ENCODE peak calls at places on chromosomes 3 and 15, in four cellular contexts. W is ovary, S is Peyer's patch, L is adrenal gland. H is an unnamed sample.
A peak's percentile ranks its signal among the peaks of the same experiment; 100 is the strongest.

GRCh38 chr3:190084983-190085382 is 35.7 kb downstream of the P3H2 start:
- DNase-seq in W (no peak), L (no peak), S (no peak), H (no peak)

GRCh38 chr3:71512000-71512399 is 71.5 kb downstream of the FOXP1 start:
- DNase-seq in S (no peak), L (no peak), W (no peak), H (no peak)

GRCh38 chr3:42394579-42395288 is 15.7 kb downstream of the LYZL4 start:
- DNase-seq in W (no peak), L (no peak), S (no peak), H (no peak)

GRCh38 chr3:44999782-45000181 is 23.7 kb downstream of the EXOSC7 start:
- DNase-seq in S (no peak), L (no peak), W (no peak), H (no peak)

GRCh38 chr3:184339016-184339415 is 1.6 kb downstream of the FAM131A start:
- DNase-seq in W (no peak), L (no peak), S (no peak), H (no peak)

GRCh38 chr15:82549199-82549665 is 9.0 kb upstream of the RPS17 start:
- DNase-seq in S (no peak), L (no peak), W (no peak), H (no peak)

GRCh38 chr15:89457086-89457485 is 39.3 kb downstream of the RHCG start:
- DNase-seq in L (no peak), S (no peak), W (no peak), H (no peak)

GRCh38 chr3:55574671-55575070 is 87.6 kb upstream of the WNT5A start:
- DNase-seq in S (no peak), W (no peak), L (no peak), H (no peak)

GRCh38 chr3:46552538-46552937 is 13.6 kb downstream of the LRRC2 start:
- DNase-seq in S (no peak), W (no peak), L (no peak), H (no peak)

GRCh38 chr15:73677146-73677607 is 7.0 kb upstream of the CD276 start:
- DNase-seq in L (peak; percentile 78), W (peak; percentile 80), S (no peak), H (no peak)

GRCh38 chr3:122112754-122113153 is 57.6 kb downstream of the CD86 start:
- DNase-seq in L (no peak), W (no peak), S (no peak), H (no peak)

GRCh38 chr15:64825081-64825430 is 391 bp downstream of the PIF1 start:
- DNase-seq in L (no peak), S (no peak), W (no peak), H (no peak)

GRCh38 chr3:70982274-70982673 is 601.3 kb downstream of the FOXP1 start:
- DNase-seq in L (no peak), S (no peak), W (no peak), H (no peak)

GRCh38 chr15:98881526-98882517 is 125.8 kb downstream of the PGPEP1L start:
- DNase-seq in W (peak; percentile 56), L (no peak), S (no peak), H (no peak)

GRCh38 chr3:73623996-73624362 is 762 bp downstream of the PDZRN3 start:
- DNase-seq in W (peak; percentile 56), L (peak; percentile 57), S (peak; percentile 59), H (no peak)

GRCh38 chr3:78287085-78287484 is 1247.2 kb downstream of the ROBO2 start:
- DNase-seq in S (no peak), L (no peak), W (no peak), H (no peak)

GRCh38 chr3:197465197-197465995 is 90.4 kb downstream of the BDH1 start:
- DNase-seq in L (no peak), S (no peak), W (no peak), H (no peak)

GRCh38 chr3:188233320-188233719 is 79.4 kb downstream of the LPP start:
- DNase-seq in L (peak; percentile 56), S (no peak), W (no peak), H (no peak)

GRCh38 chr15:44102675-44103254 is 92.3 kb downstream of the FRMD5 start:
- DNase-seq in S (no peak), W (no peak), L (peak; percentile 54), H (no peak)

GRCh38 chr15:66221126-66221525 is 32.4 kb downstream of the MEGF11 start:
- DNase-seq in S (no peak), L (no peak), W (no peak), H (no peak)

GRCh38 chr3:108552267-108553159 is 36.7 kb downstream of the CIP2A start:
- DNase-seq in L (no peak), W (no peak), S (no peak), H (no peak)

GRCh38 chr15:57503051-57503702 is 88.5 kb upstream of the MYZAP start:
- DNase-seq in S (no peak), L (no peak), W (no peak), H (no peak)

GRCh38 chr15:64740361-64741170 is 34.8 kb downstream of the RBPMS2 start:
- DNase-seq in S (no peak), W (peak; percentile 84), L (no peak), H (no peak)

GRCh38 chr3:37546876-37547275 is 314.8 kb upstream of the CTDSPL start:
- DNase-seq in W (no peak), L (peak; percentile 70), S (no peak), H (no peak)

GRCh38 chr3:179563298-179563934 is 690 bp downstream of the ACTL6A start:
- DNase-seq in L (peak; percentile 83), S (peak; percentile 79), W (peak; percentile 57), H (peak; percentile 72)

GRCh38 chr3:196793224-196793623 is 53.6 kb downstream of the PAK2 start:
- DNase-seq in L (no peak), W (no peak), S (no peak), H (no peak)

GRCh38 chr3:37148208-37148607 is 26.2 kb downstream of the LRRFIP2 start:
- DNase-seq in L (no peak), S (no peak), W (no peak), H (no peak)

GRCh38 chr3:147930417-147930816 is 521.3 kb downstream of the ZIC1 start:
- DNase-seq in L (no peak), W (no peak), S (no peak), H (no peak)

GRCh38 chr3:184234224-184234623 is 4.8 kb downstream of the VWA5B2 start:
- DNase-seq in W (peak; percentile 67), S (no peak), L (peak; percentile 97), H (no peak)

GRCh38 chr3:177640319-177640997 is 443.2 kb upstream of the TBL1XR1 start:
- DNase-seq in S (no peak), L (no peak), W (no peak), H (no peak)

GRCh38 chr15:60695713-60696522 is 217.0 kb upstream of the ICE2 start:
- DNase-seq in W (no peak), S (no peak), L (peak; percentile 48), H (no peak)

GRCh38 chr15:80611543-80612080 is 83.5 kb upstream of the ABHD17C start:
- DNase-seq in W (no peak), S (no peak), L (no peak), H (no peak)

GRCh38 chr15:98667521-98668179 is 19.3 kb downstream of the IGF1R start:
- DNase-seq in L (no peak), S (no peak), W (no peak), H (no peak)

GRCh38 chr15:60720084-60720483 is 241.1 kb upstream of the ICE2 start:
- DNase-seq in S (no peak), W (no peak), L (no peak), H (no peak)

GRCh38 chr3:10088256-10088655 is 19.8 kb downstream of the FANCD2OS start:
- DNase-seq in W (no peak), S (no peak), L (no peak), H (no peak)

GRCh38 chr15:68829068-68829467 is 8.4 kb upstream of the ANP32A start:
- DNase-seq in L (no peak), W (no peak), S (no peak), H (no peak)

GRCh38 chr3:145798691-145799550 is 362.1 kb downstream of the PLOD2 start:
- DNase-seq in L (no peak), W (no peak), S (no peak), H (no peak)

GRCh38 chr3:134836921-134837320 is 41.9 kb downstream of the EPHB1 start:
- DNase-seq in L (no peak), W (no peak), S (no peak), H (no peak)

GRCh38 chr3:177615015-177615414 is 417.7 kb upstream of the TBL1XR1 start:
- DNase-seq in W (peak; percentile 76), L (peak; percentile 77), S (no peak), H (peak; percentile 83)

GRCh38 chr3:131976448-131976847 is 58.4 kb downstream of the CPNE4 start:
- DNase-seq in W (no peak), L (no peak), S (no peak), H (no peak)

GRCh38 chr15:67480741-67481140 is 40.2 kb upstream of the C15orf61 start:
- DNase-seq in S (no peak), L (no peak), W (no peak), H (no peak)
- H3K4me1 ChIP-seq in S (no peaks in the 10 kb centered on the region), L (no peaks in the 10 kb centered on the region), W (no peaks in the 10 kb centered on the region), H (no peaks in the 10 kb centered on the region)

DNA sequence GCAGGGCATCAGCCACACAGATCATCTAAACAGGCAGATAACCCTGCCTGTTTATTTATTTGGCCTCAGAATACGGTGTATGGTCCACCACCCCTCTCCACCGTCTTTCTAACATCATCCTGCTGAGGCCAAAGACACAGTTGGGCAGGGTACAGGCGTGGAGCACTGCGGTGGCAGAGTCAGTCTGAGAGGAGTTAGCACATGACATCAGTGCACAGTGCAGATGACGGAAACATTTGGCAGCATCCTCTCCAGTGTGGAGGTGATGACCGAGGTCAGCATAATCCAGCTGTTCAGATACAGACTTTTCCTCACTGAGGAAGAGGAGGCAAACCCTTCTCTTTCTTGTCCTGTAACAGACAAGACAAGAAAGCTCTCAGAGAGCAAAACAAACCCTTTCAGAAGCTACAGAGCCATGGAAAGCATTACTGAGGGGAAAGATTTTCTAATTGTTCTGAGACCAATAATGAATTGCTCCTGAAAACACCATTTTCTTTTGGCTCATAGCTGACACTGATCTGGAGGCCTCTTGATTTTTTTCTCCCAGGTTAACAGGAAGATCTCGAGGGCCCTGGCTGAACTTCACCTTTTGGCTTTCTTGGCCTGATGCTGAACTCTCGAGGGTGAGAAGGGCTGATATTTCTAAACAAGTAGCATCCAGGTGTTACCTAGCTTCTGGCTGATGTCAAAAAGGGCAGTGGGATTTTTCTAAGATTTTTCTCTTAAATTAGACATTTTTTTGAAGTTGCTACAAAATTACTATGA is 20.1 kb upstream of the NFKBIZ start:
- DNase-seq in L (peak; percentile 75), W (peak; percentile 76), S (no peak), H (peak; percentile 74)
- TF ChIP-seq POLR2A in L (peak; percentile 30), W (peak; percentile 19), S (no peak), H (peak; percentile 40)

GRCh38 chr3:100090669-100091005 is 23.7 kb downstream of the FILIP1L start:
- DNase-seq in W (no peak), S (no peak), L (no peak), H (no peak)
- H3K4me1 ChIP-seq in W (peaks cover 5% of the 10 kb centered on the region), S (no peaks in the 10 kb centered on the region), L (peaks cover 6% of the 10 kb centered on the region), H (no peaks in the 10 kb centered on the region)

GRCh38 chr3:14405886-14406238 is 3.5 kb downstream of the SLC6A6 start:
- DNase-seq in L (peak; percentile 69), W (no peak), S (no peak), H (no peak)

GRCh38 chr3:14406336-14406735 is 3.9 kb downstream of the SLC6A6 start:
- DNase-seq in W (no peak), L (no peak), S (no peak), H (no peak)

GRCh38 chr3:14406762-14407161 is 4.4 kb downstream of the SLC6A6 start:
- DNase-seq in L (no peak), S (no peak), W (no peak), H (no peak)

GRCh38 chr3:14405120-14405885 is 2.9 kb downstream of the SLC6A6 start:
- DNase-seq in S (no peak), L (no peak), W (no peak), H (no peak)

GRCh38 chr3:14407203-14407602 is 4.8 kb downstream of the SLC6A6 start:
- DNase-seq in W (no peak), L (no peak), S (no peak), H (no peak)
- TF ChIP-seq POLR2A in W (no peak), L (no peak), S (no peak), H (no peak)

H was measured in right lobe of liver.